ENCODE peak calls at places on chromosomes 12 and 14, in six cellular contexts. X is A549, L is HepG2, E is endothelial cell of umbilical vein, J is K562, U is GM12878. P is an unnamed sample.

GRCh38 chr12:1779783-1780182 is 40.6 kb upstream of the LRTM2 start:
- DNase-seq in E (peak), L (no peak), J (no peak), X (no peak), U (no peak), P (no peak)

GRCh38 chr12:79690156-79690605 is 583 bp downstream of the PAWR start:
- DNase-seq in E (no peak), J (no peak), L (peak), U (no peak), X (peak), P (no peak)

GRCh38 chr12:111257435-111257902 is 111.4 kb downstream of the PHETA1 start:
- DNase-seq in X (no peak), L (no peak), J (no peak), U (no peak), E (no peak), P (no peak)

GRCh38 chr12:54603173-54603814 is 14.8 kb upstream of the PPP1R1A start:
- DNase-seq in E (peak), U (peak), J (peak), L (peak), X (peak), P (peak)

GRCh38 chr12:12449533-12450025 is 92.7 kb downstream of the BORCS5 start:
- DNase-seq in E (no peak), U (no peak), J (no peak), X (peak), L (peak), P (peak)

GRCh38 chr12:12620730-12621315 is 9.1 kb downstream of the CREBL2 start:
- DNase-seq in J (no peak), L (no peak), E (no peak), U (no peak), X (no peak), P (no peak)

GRCh38 chr12:122499991-122500684 is 594 bp downstream of the ZCCHC8 start:
- DNase-seq in X (peak), U (no peak), J (peak), L (peak), E (peak), P (peak)

GRCh38 chr12:104669851-104670337 is 213.1 kb downstream of the CHST11 start:
- DNase-seq in J (no peak), L (no peak), U (peak), E (no peak), X (no peak), P (peak)

GRCh38 chr12:19946549-19946948 is 421.8 kb upstream of the PDE3A start:
- DNase-seq in L (no peak), X (peak), E (peak), J (no peak), U (no peak), P (no peak)

GRCh38 chr12:128969480-128970055 is 116.3 kb downstream of the GLT1D1 start:
- DNase-seq in J (peak), L (no peak), E (no peak), U (peak), X (peak), P (peak)

GRCh38 chr14:29442720-29443119 is 484.9 kb downstream of the PRKD1 start:
- DNase-seq in E (peak), U (no peak), L (no peak), X (no peak), J (no peak), P (no peak)

GRCh38 chr12:11880424-11880823 is 190.3 kb upstream of the BCL2L14 start:
- DNase-seq in L (no peak), J (no peak), X (no peak), U (no peak), E (no peak), P (no peak)

GRCh38 chr14:68637106-68638021 is 155.5 kb downstream of the ZFP36L1 start:
- DNase-seq in U (no peak), X (no peak), J (no peak), E (no peak), L (no peak), P (no peak)

GRCh38 chr12:91178139-91178561 is 4.5 kb downstream of the DCN start:
- DNase-seq in E (peak), X (peak), J (no peak), U (no peak), L (peak), P (peak)

GRCh38 chr14:49612251-49612650 is 8.2 kb downstream of the RPL36AL start:
- DNase-seq in J (no peak), L (no peak), E (no peak), X (no peak), U (no peak), P (no peak)

GRCh38 chr14:102530828-102531478 is 21.4 kb upstream of the ANKRD9 start:
- DNase-seq in J (no peak), L (no peak), X (no peak), E (no peak), U (no peak), P (no peak)

GRCh38 chr12:112820796-112821195 is 29.2 kb downstream of the RPH3A start:
- DNase-seq in U (no peak), L (no peak), E (no peak), J (no peak), X (no peak), P (no peak)

GRCh38 chr12:49542592-49543160 is 3.8 kb downstream of the KCNH3 start:
- DNase-seq in X (no peak), E (no peak), J (no peak), L (no peak), U (no peak), P (no peak)

GRCh38 chr12:21843795-21844194 is 69.3 kb upstream of the KCNJ8 start:
- DNase-seq in J (no peak), U (no peak), L (no peak), X (no peak), E (no peak), P (no peak)

GRCh38 chr14:101243587-101244338 is 317.5 kb upstream of the DIO3 start:
- DNase-seq in U (no peak), L (no peak), X (no peak), J (no peak), E (no peak), P (no peak)

GRCh38 chr12:87439990-87440827 is 589.0 kb downstream of the C12orf50 start:
- DNase-seq in E (peak), J (no peak), U (no peak), L (no peak), X (peak), P (peak)

GRCh38 chr14:99380402-99380801 is 100.3 kb downstream of the SETD3 start:
- DNase-seq in U (no peak), X (peak), E (no peak), J (no peak), L (no peak), P (peak)

GRCh38 chr12:68530299-68530698 is 80.4 kb upstream of the RAP1B start:
- DNase-seq in J (no peak), L (no peak), E (no peak), U (no peak), X (no peak), P (no peak)

GRCh38 chr14:87898301-87898700 is 94.7 kb downstream of the GALC start:
- DNase-seq in E (no peak), X (no peak), L (no peak), J (no peak), U (no peak), P (no peak)

GRCh38 chr12:106301611-106302321 is 767 bp upstream of the TCP11L2 start:
- DNase-seq in L (no peak), U (peak), X (peak), E (peak), J (peak), P (peak)

GRCh38 chr12:94242871-94243270 is 94.5 kb downstream of the PLXNC1 start:
- DNase-seq in X (no peak), U (no peak), E (no peak), J (no peak), L (no peak), P (peak)

GRCh38 chr14:80567905-80568512 is 356.7 kb upstream of the DIO2 start:
- DNase-seq in J (no peak), E (no peak), X (no peak), U (no peak), L (no peak), P (no peak)

GRCh38 chr12:65460076-65460475 is 181.6 kb downstream of the MSRB3 start:
- DNase-seq in J (no peak), U (no peak), X (no peak), L (no peak), E (no peak), P (no peak)

GRCh38 chr12:115403689-115404088 is 719.7 kb upstream of the TBX3 start:
- DNase-seq in J (no peak), L (no peak), E (no peak), X (no peak), U (no peak), P (no peak)

GRCh38 chr12:115403253-115403652 is 719.3 kb upstream of the TBX3 start:
- DNase-seq in L (no peak), X (no peak), J (no peak), U (no peak), E (no peak), P (no peak)

GRCh38 chr12:115405471-115405860 is 721.5 kb upstream of the TBX3 start:
- DNase-seq in L (no peak), J (no peak), U (no peak), E (no peak), X (no peak), P (no peak)

GRCh38 chr12:115407036-115407435 is 723.1 kb upstream of the TBX3 start:
- DNase-seq in J (no peak), U (no peak), E (no peak), L (no peak), X (no peak), P (no peak)

GRCh38 chr12:115404761-115405470 is 720.9 kb upstream of the TBX3 start:
- DNase-seq in X (peak), E (peak), J (no peak), U (no peak), L (peak), P (no peak)
- TF ChIP-seq MYC in X (no peak), E (no peak), J (no peak), U (no peak), L (no peak), P (no peak)

GRCh38 chr12:107622005-107622404 is 63.6 kb upstream of the PWP1 start:
- DNase-seq in E (no peak), J (peak), L (peak), U (no peak), X (peak), P (peak)
- TF ChIP-seq MYC in E (no peak), J (peak), L (no peak), U (no peak), X (no peak), P (no peak)

GRCh38 chr14:90194706-90195105 is 61.6 kb upstream of the PSMC1 start:
- DNase-seq in X (no peak), L (no peak), E (no peak), J (no peak), U (no peak), P (peak)
- TF ChIP-seq MYC in X (no peak), L (no peak), E (no peak), J (no peak), U (no peak), P (no peak)

GRCh38 chr12:120830052-120830940 is 73.9 kb downstream of the SPPL3 start:
- DNase-seq in U (no peak), X (peak), J (no peak), L (peak), E (no peak), P (no peak)

GRCh38 chr12:120834489-120835303 is 69.5 kb downstream of the SPPL3 start:
- DNase-seq in X (no peak), E (no peak), J (no peak), L (no peak), U (no peak), P (no peak)

GRCh38 chr12:120833849-120834248 is 70.3 kb downstream of the SPPL3 start:
- DNase-seq in E (no peak), X (no peak), J (no peak), L (no peak), U (no peak), P (no peak)

GRCh38 chr12:120832712-120833111 is 71.4 kb downstream of the SPPL3 start:
- DNase-seq in E (no peak), X (no peak), J (no peak), L (no peak), U (no peak), P (no peak)

DNA sequence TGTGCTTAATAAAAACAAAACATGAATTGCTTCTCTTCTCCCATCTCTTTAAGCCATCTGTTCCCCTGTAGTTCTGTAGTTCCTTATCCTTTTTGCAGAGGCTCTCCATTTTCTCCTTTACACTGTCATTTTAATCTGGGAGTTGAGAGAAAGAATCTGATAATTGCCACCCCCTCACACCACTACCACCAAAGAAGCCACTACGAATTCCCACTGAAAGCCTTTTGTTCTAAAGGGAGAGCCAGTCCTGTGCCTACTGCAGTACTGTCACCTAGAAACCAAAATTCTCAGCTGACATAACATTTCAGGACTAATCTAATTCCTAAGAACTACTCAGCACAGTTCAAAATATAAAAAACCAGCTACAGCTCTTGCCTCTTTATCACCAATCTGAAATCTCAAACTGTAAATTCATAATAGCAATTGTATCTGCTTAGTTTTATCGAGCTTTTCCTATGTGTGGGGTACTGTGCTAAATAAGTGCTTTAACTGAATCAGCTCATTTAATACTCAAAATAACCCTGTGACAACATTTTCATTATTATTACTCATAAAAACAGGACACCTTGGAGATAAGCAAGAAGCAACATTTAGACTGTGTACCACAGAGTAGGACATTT is 72.4 kb downstream of the SPPL3 start:
- DNase-seq in J (peak), U (no peak), L (no peak), E (no peak), X (no peak), P (no peak)
- TF ChIP-seq MYC in J (no peak), U (no peak), L (no peak), E (no peak), X (no peak), P (no peak)

GRCh38 chr12:76555797-76556196 is 3.8 kb downstream of the OSBPL8 start:
- DNase-seq in X (no peak), U (no peak), E (no peak), L (no peak), J (no peak), P (no peak)
- TF ChIP-seq MYC in X (no peak), U (no peak), E (no peak), L (no peak), J (no peak), P (no peak)

GRCh38 chr14:104461676-104462443 is 117.7 kb upstream of the C14orf180 start:
- DNase-seq in X (no peak), J (no peak), E (no peak), L (no peak), U (no peak), P (no peak)
- TF ChIP-seq MYC in X (no peak), J (no peak), E (no peak), L (no peak), U (no peak), P (no peak)

GRCh38 chr12:52613363-52614030 is 4.9 kb downstream of the KRT73 start:
- DNase-seq in X (no peak), E (no peak), U (no peak), J (no peak), L (no peak), P (no peak)

GRCh38 chr12:52615912-52616311 is 2.4 kb downstream of the KRT73 start:
- DNase-seq in U (no peak), X (no peak), J (no peak), E (no peak), L (no peak), P (no peak)

GRCh38 chr12:52615208-52615868 is 3.0 kb downstream of the KRT73 start:
- DNase-seq in X (no peak), E (no peak), L (no peak), J (no peak), U (no peak), P (peak)

GRCh38 chr12:52612431-52613290 is 5.7 kb downstream of the KRT73 start:
- DNase-seq in X (no peak), L (no peak), E (no peak), J (no peak), U (no peak), P (no peak)

DNA sequence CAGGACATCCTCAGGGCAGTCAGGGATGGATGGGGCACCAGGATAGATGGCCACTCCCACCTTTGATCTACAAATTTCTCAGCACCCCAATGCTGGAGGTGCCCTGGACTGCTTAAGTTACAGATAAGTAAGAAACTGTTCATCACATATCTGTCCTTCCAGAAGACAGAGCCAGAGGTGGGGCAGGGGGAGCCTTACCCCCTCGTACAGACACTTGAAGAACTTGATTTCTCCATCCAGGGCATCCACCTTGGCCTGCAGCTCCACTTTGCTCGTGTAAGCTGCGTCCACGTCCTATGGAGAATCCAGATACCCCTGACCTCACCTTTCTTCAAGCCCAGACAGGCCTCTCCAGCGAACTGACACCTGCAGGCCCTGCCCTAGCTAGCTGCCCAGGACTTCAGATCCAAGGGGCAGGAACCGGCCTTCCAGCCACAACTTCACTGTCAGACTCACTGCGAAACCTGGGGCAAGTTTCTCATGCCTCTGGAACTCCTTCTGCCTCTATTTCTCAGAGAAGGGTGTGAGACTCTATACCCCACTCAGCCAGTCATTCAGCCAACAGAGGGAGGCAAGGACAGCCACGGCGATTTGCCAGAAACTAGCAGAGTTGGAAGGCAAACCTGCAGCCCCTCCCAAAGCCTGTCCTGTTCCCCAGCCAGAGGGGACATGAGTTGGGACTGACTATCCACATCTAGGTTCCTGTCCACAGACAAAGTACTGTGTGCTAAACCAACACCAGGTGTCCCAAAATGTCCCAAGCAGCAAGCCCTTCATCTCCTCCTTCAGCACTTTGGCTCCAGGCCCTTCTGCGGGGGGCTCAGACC is 3.8 kb downstream of the KRT73 start:
- DNase-seq in E (no peak), L (no peak), X (no peak), J (no peak), U (no peak), P (no peak)
- TF ChIP-seq MYC in E (no peak), L (no peak), X (no peak), J (no peak), U (no peak), P (no peak)

DNA sequence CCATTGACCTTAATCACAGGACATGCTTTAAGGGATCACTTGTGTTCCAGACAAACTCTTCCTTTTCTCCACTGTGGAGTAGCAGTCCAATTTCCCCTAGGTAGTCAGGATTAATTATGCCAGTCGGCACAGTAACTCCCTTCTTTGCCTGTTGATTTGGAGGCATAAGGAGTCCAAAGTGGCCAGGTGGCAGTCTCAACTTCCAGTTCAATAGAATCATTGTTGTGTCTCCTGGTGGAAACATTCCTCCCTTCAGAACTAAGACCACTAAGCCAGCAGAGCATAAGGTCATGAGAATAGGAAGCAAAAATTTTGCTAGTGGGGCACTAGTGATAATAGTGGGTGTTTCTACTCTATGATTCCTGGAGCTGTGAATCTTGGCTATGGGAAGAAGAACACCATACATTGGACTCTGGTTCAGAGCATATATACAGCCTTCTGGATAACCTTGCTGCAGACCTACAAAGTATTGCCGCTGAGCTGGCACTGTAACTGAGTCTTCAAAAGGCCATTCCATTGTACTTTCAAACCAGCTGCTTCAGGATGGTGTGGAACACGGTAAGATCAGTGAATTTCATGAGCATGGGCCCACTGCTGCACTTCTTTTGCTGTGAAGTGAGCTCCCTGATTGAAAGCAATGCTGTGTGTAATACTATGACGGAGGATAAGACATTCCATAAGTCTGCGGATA is 147.3 kb upstream of the MAX start:
- DNase-seq in U (no peak), L (peak), J (no peak), X (no peak), E (peak), P (no peak)
- TF ChIP-seq MYC in U (no peak), L (no peak), J (no peak), X (no peak), E (no peak), P (no peak)

GRCh38 chr14:90522585-90523191 is 125.9 kb downstream of the CALM1 start:
- DNase-seq in L (no peak), E (no peak), X (no peak), J (no peak), U (no peak), P (peak)
- TF ChIP-seq MYC in L (no peak), E (no peak), X (no peak), J (no peak), U (no peak), P (no peak)